ENCODE peak calls at places on chromosomes 3 and 15, in six cellular contexts. J is H9, K is tibial artery, F is endodermal cell, N is pancreas, S is sigmoid colon. V is an unnamed sample. For H3K27me3, the result is how much of the 10 kb centered on the place peaks cover.

GRCh38 chr3:53402323-53402722 is 55.0 kb upstream of the DCP1A start:
- DNase-seq in J (no peak), K (no peak), F (no peak), N (no peak), S (no peak), V (no peak)

GRCh38 chr3:42681361-42682038 is 3.8 kb upstream of the KLHL40 start:
- DNase-seq in J (no peak), K (peak), F (no peak), N (no peak), S (peak), V (no peak)

GRCh38 chr15:55774113-55774970 is 31.4 kb upstream of the PRTG start:
- DNase-seq in J (peak), K (no peak), F (peak), N (peak), S (no peak), V (peak)

GRCh38 chr3:25856902-25857518 is 67.1 kb downstream of the OXSM start:
- DNase-seq in J (no peak), K (no peak), F (no peak), N (no peak), S (no peak), V (peak)

GRCh38 chr15:58260911-58261267 is 122.7 kb downstream of the AQP9 start:
- DNase-seq in J (no peak), K (no peak), F (no peak), N (no peak), S (no peak), V (no peak)

GRCh38 chr3:77773084-77773483 is 733.2 kb downstream of the ROBO2 start:
- DNase-seq in J (no peak), K (no peak), F (no peak), N (no peak), S (no peak), V (no peak)

GRCh38 chr3:11305509-11305908 is 33.3 kb downstream of the ATG7 start:
- DNase-seq in J (no peak), K (no peak), F (no peak), N (no peak), S (no peak), V (no peak)

GRCh38 chr3:10164546-10165393 is at the start of gene IRAK2:
- DNase-seq in J (peak), K (peak), F (peak), N (peak), S (peak), V (peak)

GRCh38 chr3:56302417-56302816 is 165.8 kb downstream of the ERC2 start:
- DNase-seq in J (no peak), K (no peak), F (peak), N (no peak), S (no peak), V (no peak)

GRCh38 chr15:44782516-44782915 is 46.2 kb downstream of the TRIM69 start:
- DNase-seq in J (no peak), K (no peak), F (no peak), N (no peak), S (no peak), V (no peak)

GRCh38 chr15:33801954-33802353 is 166.3 kb upstream of the CHRM5 start:
- DNase-seq in J (no peak), K (no peak), F (no peak), N (no peak), S (no peak), V (no peak)

GRCh38 chr15:98085003-98085639 is 124.6 kb downstream of the ARRDC4 start:
- DNase-seq in J (no peak), K (no peak), F (peak), N (peak), S (no peak), V (peak)

GRCh38 chr3:38004415-38005075 is 14.0 kb downstream of the VILL start:
- DNase-seq in J (peak), K (peak), F (peak), N (peak), S (peak), V (peak)

GRCh38 chr3:195908439-195909293 is at the start of gene TNK2:
- DNase-seq in J (peak), K (no peak), F (peak), N (no peak), S (peak), V (no peak)

GRCh38 chr3:143332046-143332445 is 212.5 kb downstream of the CHST2 start:
- DNase-seq in J (no peak), K (no peak), F (no peak), N (no peak), S (no peak), V (no peak)

GRCh38 chr3:110301781-110302180 is 769.8 kb upstream of the NECTIN3 start:
- DNase-seq in J (no peak), K (no peak), F (no peak), N (no peak), S (no peak), V (no peak)

GRCh38 chr15:75327005-75327404 is 8.9 kb upstream of the COMMD4 start:
- DNase-seq in J (no peak), K (no peak), F (peak), N (no peak), S (peak), V (no peak)

GRCh38 chr3:177060492-177060891 is 136.8 kb downstream of the TBL1XR1 start:
- DNase-seq in J (no peak), K (no peak), F (no peak), N (no peak), S (no peak), V (no peak)

GRCh38 chr3:178982138-178982537 is 89.5 kb downstream of the ZMAT3 start:
- DNase-seq in J (no peak), K (no peak), F (no peak), N (no peak), S (no peak), V (no peak)

GRCh38 chr3:76369170-76369569 is 583.8 kb upstream of the ZNF717 start:
- DNase-seq in J (no peak), K (no peak), F (no peak), N (no peak), S (no peak), V (peak)

GRCh38 chr15:31486506-31486905 is 159.9 kb downstream of the KLF13 start:
- DNase-seq in J (peak), K (peak), F (no peak), N (no peak), S (no peak), V (no peak)

GRCh38 chr3:107627962-107628542 is 105.3 kb downstream of the BBX start:
- DNase-seq in J (no peak), K (no peak), F (no peak), N (no peak), S (no peak), V (no peak)
- TF ChIP-seq CTCF in J (no peak), K (no peak), F (peak), N (no peak), S (no peak), V (no peak)

GRCh38 chr3:169189486-169189885 is 474.0 kb downstream of the MECOM start:
- DNase-seq in J (no peak), K (no peak), F (no peak), N (no peak), S (no peak), V (no peak)

GRCh38 chr3:169181666-169182065 is 481.8 kb downstream of the MECOM start:
- DNase-seq in J (no peak), K (no peak), F (no peak), N (no peak), S (no peak), V (no peak)

DNA sequence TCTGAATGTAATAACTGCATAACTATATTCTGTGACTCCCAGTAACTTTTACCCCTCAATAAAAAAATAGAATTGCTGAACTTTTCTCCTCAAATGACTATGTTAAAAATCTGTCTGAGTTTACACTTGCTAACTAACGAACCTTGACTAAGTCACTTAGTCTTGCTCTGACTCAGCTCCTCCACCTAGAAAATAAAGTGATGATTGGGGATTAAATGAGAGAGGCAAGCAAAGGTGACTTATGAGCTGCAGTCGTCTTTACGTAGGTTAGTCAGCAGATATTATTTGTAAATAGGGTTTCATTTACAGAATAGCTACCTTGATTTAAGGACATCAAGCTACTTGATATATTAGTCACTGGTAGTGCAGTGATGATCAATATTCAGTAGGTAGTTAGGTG is 476.9 kb downstream of the MECOM start:
- DNase-seq in J (no peak), K (no peak), F (no peak), N (no peak), S (no peak), V (no peak)
- H3K27me3 ChIP-seq in J (under half), K (under half), F (under half), N (under half), S (under half), V (under half)

GRCh38 chr3:123660276-123660675 is 75.4 kb upstream of the HACD2 start:
- DNase-seq in J (no peak), K (no peak), F (no peak), N (no peak), S (no peak), V (no peak)

GRCh38 chr3:123661973-123662372 is 77.1 kb upstream of the HACD2 start:
- DNase-seq in J (no peak), K (no peak), F (no peak), N (no peak), S (no peak), V (no peak)

GRCh38 chr3:123664771-123665170 is 79.9 kb upstream of the HACD2 start:
- DNase-seq in J (no peak), K (no peak), F (no peak), N (no peak), S (no peak), V (no peak)

GRCh38 chr3:123660900-123661299 is 76.0 kb upstream of the HACD2 start:
- DNase-seq in J (no peak), K (peak), F (no peak), N (peak), S (peak), V (peak)

GRCh38 chr3:123663977-123664376 is 79.1 kb upstream of the HACD2 start:
- DNase-seq in J (no peak), K (no peak), F (no peak), N (no peak), S (peak), V (no peak)
- H3K27ac ChIP-seq in J (no peak), K (peak), F (no peak), N (no peak), S (peak), V (no peak)

DNA sequence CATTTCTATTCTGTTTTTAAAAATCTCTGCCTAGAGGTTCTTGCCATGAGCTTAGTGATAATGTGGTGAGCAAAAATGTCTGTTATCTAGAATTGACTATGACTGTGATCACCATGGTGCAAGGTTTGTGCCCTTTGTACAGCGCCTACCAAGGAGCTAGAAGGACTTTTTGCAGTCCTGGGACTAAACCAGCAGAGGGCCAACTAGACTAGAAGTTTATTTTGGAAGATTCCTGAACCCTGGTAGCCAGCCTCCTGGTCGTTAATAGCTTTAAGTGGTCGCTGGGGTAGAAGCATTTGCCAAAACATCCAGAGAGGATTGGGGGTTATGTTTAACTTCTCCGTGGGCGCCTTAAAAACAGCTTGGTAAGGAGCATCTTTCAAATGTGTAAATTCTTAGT is 7.8 kb downstream of the SCG5 start:
- DNase-seq in J (no peak), K (no peak), F (peak), N (no peak), S (no peak), V (peak)
- TF ChIP-seq CTCF in J (peak), K (no peak), F (peak), N (no peak), S (no peak), V (peak)

GRCh38 chr3:43998841-43999805 is 242.6 kb upstream of the TOPAZ1 start:
- DNase-seq in J (peak), K (no peak), F (peak), N (no peak), S (no peak), V (peak)
- H3K27me3 ChIP-seq in J (under half), K (half or more), F (half or more), N (under half), S (half or more), V (under half)

GRCh38 chr3:128429751-128430150 is 36.9 kb downstream of the DNAJB8 start:
- DNase-seq in J (no peak), K (no peak), F (no peak), N (no peak), S (no peak), V (no peak)

GRCh38 chr3:128426128-128426921 is 40.4 kb downstream of the DNAJB8 start:
- DNase-seq in J (peak), K (no peak), F (peak), N (peak), S (no peak), V (no peak)

GRCh38 chr3:128429275-128429674 is 37.4 kb downstream of the DNAJB8 start:
- DNase-seq in J (no peak), K (no peak), F (no peak), N (no peak), S (no peak), V (no peak)

GRCh38 chr3:128427175-128427857 is 39.4 kb downstream of the DNAJB8 start:
- DNase-seq in J (no peak), K (no peak), F (peak), N (no peak), S (no peak), V (no peak)

DNA sequence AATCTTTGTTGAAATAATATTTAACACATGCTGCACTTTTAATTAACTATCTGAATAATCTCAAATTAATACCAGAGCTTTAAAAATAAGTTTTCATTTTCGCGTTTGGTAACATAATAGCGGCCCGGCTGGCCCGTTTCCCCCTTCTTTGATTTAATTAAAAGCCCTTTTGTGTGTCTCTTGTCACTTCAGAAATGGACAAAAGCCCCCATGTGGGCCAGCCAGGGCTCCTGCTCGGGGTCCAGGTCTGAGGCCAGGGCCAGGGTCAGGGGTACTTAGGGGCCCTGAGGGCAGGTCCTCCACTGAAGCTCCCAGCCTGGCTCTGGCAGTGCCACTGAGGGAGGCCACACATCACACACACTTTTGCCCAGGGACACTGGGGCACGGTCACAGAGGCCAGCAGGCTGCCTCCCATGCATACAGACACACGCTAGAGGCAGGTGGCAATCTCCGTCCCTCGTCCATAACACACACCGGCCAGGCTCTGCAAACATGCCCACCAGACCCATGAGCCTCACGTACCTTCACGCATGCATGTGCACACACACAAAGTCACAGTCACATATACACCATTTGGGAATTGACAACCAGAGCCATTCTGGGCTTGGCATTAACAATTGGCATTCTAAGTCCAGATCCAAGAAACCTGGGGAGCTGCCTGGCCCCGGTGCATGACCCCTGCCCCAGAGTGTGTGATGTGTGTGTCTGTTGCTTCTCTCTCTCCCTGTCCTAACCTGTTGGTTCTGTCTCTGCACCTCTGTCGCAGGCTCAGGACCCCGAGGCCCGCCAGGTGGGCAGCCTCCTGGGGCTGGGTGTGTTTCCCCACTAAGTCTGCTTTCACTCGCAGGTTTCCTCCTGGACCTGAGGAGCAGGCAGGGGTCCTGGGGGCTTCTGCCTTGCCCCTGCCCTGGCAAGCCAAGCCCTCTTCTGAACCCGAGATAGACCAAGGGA is 38.5 kb downstream of the DNAJB8 start:
- DNase-seq in J (no peak), K (no peak), F (peak), N (no peak), S (no peak), V (no peak)
- H3K27ac ChIP-seq in J (no peak), K (no peak), F (no peak), N (no peak), S (no peak), V (no peak)

DNA sequence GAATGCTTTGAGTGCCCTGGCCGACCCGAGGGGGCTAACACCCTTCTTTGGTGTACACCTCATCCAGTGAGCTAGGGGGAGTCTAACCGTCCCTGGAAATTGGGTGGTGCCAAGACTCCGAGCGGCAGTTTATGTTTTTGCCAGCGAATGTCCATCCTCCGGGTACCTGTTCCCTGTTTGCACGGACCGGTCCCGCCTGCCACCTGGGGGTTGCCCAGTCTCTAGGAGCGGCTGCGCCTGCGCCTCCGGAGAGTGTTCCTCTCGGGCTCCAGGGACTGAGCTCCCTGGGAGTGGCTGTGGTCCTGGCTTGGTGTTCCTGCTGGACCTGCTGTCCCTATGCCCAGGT is 913 bp upstream of the WNT7A start:
- DNase-seq in J (no peak), K (peak), F (peak), N (no peak), S (peak), V (no peak)
- TF ChIP-seq CTCF in J (no peak), K (no peak), F (no peak), N (no peak), S (no peak), V (no peak)

GRCh38 chr15:89358435-89358754 is 23.8 kb upstream of the POLG start:
- DNase-seq in J (no peak), K (no peak), F (no peak), N (no peak), S (no peak), V (no peak)

GRCh38 chr15:89353991-89354390 is 19.4 kb upstream of the POLG start:
- DNase-seq in J (no peak), K (no peak), F (no peak), N (no peak), S (no peak), V (no peak)

GRCh38 chr15:89359471-89360293 is 25.1 kb upstream of the POLG start:
- DNase-seq in J (no peak), K (no peak), F (no peak), N (no peak), S (no peak), V (no peak)

GRCh38 chr15:89358755-89359439 is 24.3 kb upstream of the POLG start:
- DNase-seq in J (peak), K (peak), F (peak), N (peak), S (peak), V (peak)

DNA sequence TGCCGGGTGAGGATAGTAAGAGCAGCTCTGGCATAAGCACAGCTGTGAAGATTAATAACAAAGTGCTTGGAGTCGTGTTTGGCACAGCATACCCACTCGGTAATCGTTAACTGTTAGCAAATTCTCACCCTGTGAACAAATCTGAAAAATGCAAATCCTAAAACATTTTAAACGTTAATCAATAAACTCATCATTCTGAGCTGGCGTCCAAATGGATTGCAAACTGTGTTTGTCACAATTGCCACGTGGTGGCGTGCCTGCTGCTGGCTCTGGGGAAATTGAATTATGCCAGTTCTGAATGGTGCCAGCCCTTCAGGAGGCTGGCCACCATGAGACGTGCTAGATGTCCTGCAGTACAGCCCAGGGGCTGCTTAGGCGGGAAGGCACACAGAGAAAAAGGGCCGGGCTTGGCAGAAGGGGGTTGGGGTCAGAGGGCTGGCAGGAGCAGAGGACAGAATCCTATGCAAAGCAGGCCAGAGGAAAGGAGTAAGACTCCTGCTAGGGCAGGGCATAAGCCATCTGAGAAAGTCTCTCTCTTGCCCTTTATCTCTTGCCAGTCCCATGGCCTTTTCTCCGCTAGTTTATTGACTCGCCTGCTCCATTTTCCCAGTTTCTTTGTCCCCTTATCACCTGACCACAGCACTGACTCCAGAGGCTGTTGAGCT is 22.1 kb upstream of the POLG start:
- DNase-seq in J (no peak), K (no peak), F (no peak), N (peak), S (no peak), V (no peak)
- H3K27me3 ChIP-seq in J (under half), K (half or more), F (half or more), N (under half), S (under half), V (half or more)

GRCh38 chr3:29708884-29709283 is 428.0 kb downstream of the RBMS3 start:
- DNase-seq in J (no peak), K (peak), F (no peak), N (no peak), S (no peak), V (no peak)
- H3K27ac ChIP-seq in J (no peak), K (no peak), F (no peak), N (no peak), S (peak), V (no peak)